ENCODE peak calls at places on chromosome 2, in eight cellular contexts. P is H54, D is heart left ventricle, W is body of pancreas, I is transverse colon, K is HepG2, Y is A549, N is Peyer's patch. M is an unnamed sample.

GRCh38 chr2:43609304-43609883 is 13.6 kb upstream of the THADA start:
- DNase-seq in I (peak), D (no peak), Y (peak), K (peak), N (peak), W (peak), P (no peak), M (peak)

GRCh38 chr2:36696533-36696932 is at the start of gene VIT:
- DNase-seq in K (no peak), Y (no peak), N (no peak), W (no peak), I (no peak), P (no peak), D (no peak), M (no peak)

GRCh38 chr2:186201371-186201770 is 284.7 kb upstream of the ZC3H15 start:
- DNase-seq in K (no peak), Y (no peak), P (no peak), I (no peak), D (no peak), N (no peak), W (no peak), M (peak)

GRCh38 chr2:183348492-183348891 is 224.2 kb downstream of the NUP35 start:
- DNase-seq in K (no peak), I (no peak), N (no peak), P (no peak), D (no peak), Y (no peak), W (no peak), M (no peak)

GRCh38 chr2:37026050-37026449 is 58.1 kb downstream of the HEATR5B start:
- DNase-seq in D (no peak), N (no peak), W (no peak), I (no peak), Y (no peak), P (no peak), K (peak), M (peak)

GRCh38 chr2:37718515-37719161 is 47.2 kb upstream of the CDC42EP3 start:
- DNase-seq in K (no peak), N (no peak), P (no peak), Y (no peak), W (no peak), I (no peak), D (no peak), M (peak)

GRCh38 chr2:57906152-57906732 is 140.4 kb upstream of the VRK2 start:
- DNase-seq in K (peak), N (no peak), W (no peak), P (no peak), Y (peak), D (no peak), I (no peak), M (peak)

GRCh38 chr2:49286045-49286444 is 131.7 kb upstream of the FSHR start:
- DNase-seq in D (no peak), N (no peak), I (no peak), P (no peak), W (no peak), K (no peak), Y (no peak), M (no peak)

GRCh38 chr2:239240480-239240881 is 160.3 kb downstream of the HDAC4 start:
- DNase-seq in W (peak), I (peak), K (no peak), Y (no peak), P (no peak), D (peak), N (peak), M (no peak)

GRCh38 chr2:60483400-60483799 is 70.1 kb downstream of the BCL11A start:
- DNase-seq in Y (no peak), I (no peak), P (no peak), D (no peak), N (no peak), K (no peak), W (no peak), M (no peak)

GRCh38 chr2:38375711-38376345 is 1.2 kb downstream of the ATL2 start:
- DNase-seq in P (no peak), N (peak), D (peak), Y (no peak), W (peak), I (no peak), K (no peak), M (no peak)

GRCh38 chr2:237694423-237695194 is 67.2 kb downstream of the LRRFIP1 start:
- DNase-seq in D (peak), P (no peak), W (no peak), Y (no peak), I (no peak), N (peak), K (no peak), M (no peak)

GRCh38 chr2:237693281-237694039 is 66.1 kb downstream of the LRRFIP1 start:
- DNase-seq in I (peak), P (no peak), Y (peak), D (no peak), N (peak), K (peak), W (no peak), M (peak)

GRCh38 chr2:237696471-237696870 is 69.1 kb downstream of the LRRFIP1 start:
- DNase-seq in I (no peak), P (no peak), W (no peak), K (no peak), N (peak), Y (no peak), D (peak), M (peak)

GRCh38 chr2:237697586-237698337 is 70.4 kb downstream of the LRRFIP1 start:
- DNase-seq in P (no peak), K (no peak), W (no peak), I (no peak), Y (no peak), N (peak), D (no peak), M (no peak)

DNA sequence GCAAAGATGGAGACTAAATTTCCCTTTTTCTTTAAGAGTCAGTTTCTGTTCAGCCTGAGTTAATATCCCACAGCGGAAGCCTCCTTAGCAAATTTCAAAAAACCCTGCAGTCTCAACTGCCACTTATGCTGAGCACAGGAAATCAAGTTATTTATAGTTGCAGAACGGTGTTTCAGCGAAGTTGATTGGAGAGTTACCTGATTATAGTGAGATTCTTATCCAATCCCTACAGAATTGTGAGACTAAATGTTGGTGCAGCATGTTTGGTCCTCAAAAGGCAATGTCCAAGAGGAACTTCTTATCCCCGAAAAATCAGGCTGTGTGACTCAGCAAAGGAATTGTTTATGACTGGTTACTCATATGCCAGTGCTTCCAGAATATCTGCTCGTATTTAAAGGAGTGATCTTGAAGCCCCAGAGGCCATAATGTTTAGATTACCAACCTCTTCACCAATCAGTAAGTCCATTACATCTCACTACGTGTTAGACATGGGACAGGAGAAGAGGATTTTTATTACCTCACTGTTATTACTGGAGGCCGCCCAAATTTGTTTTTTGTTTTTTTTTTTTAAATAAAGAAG is 67.9 kb downstream of the LRRFIP1 start:
- DNase-seq in K (no peak), Y (peak), W (no peak), I (no peak), P (peak), D (no peak), N (peak), M (peak)
- TF ChIP-seq POLR2A in K (no peak), Y (no peak), W (no peak), I (no peak), P (no peak), D (peak), N (no peak), M (no peak)

GRCh38 chr2:10675126-10675525 is 14.6 kb downstream of the NOL10 start:
- DNase-seq in W (no peak), P (no peak), Y (no peak), K (no peak), N (no peak), I (no peak), D (no peak), M (no peak)

GRCh38 chr2:10680214-10680613 is 9.6 kb downstream of the NOL10 start:
- DNase-seq in W (no peak), N (no peak), D (no peak), I (no peak), Y (no peak), K (no peak), P (no peak), M (no peak)

GRCh38 chr2:10680957-10681356 is 8.8 kb downstream of the NOL10 start:
- DNase-seq in N (no peak), D (no peak), K (no peak), P (no peak), W (no peak), I (no peak), Y (no peak), M (no peak)

GRCh38 chr2:10678225-10678624 is 11.6 kb downstream of the NOL10 start:
- DNase-seq in W (no peak), D (no peak), K (no peak), I (no peak), P (no peak), Y (peak), N (no peak), M (no peak)
- TF ChIP-seq POLR2A in W (no peak), D (no peak), K (no peak), I (no peak), P (no peak), Y (no peak), N (no peak), M (no peak)

DNA sequence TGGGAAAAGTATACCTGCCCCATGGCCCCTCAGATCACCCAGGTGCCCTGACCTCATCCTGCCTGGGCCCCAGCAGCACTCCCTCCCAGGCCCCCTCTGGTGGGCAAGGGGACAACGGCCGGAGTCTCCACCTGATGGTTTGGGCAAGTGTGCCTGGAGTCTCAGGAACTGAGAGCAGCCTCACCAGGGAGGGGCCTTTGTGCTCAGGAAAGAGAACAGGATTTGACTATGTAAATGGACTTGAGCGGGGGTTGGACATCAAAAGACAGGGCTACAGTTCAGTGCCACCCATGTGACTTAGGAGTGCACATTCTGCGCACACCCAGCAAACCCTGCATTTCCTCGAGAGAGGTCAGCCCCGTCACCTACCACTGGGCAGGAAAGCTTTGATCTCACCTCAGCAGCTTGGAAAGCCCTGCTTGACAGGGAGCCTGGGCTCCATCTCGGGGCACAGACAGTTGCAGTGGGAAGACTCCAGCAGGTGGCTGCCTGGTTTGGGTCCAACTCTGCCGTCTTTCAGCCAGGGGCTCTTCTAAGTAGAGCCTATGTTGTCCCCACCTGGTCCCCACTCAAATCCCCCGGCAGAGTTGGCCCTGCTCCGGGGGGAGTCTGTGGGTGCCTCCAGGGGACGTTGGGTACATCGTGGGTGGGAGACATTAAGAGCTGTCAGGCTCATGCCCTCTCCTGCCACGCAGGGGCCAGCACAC is 3.3 kb downstream of the INPP5D start:
- DNase-seq in I (peak), K (peak), N (peak), D (no peak), P (no peak), Y (peak), W (no peak), M (peak)
- TF ChIP-seq POLR2A in I (no peak), K (no peak), N (no peak), D (no peak), P (no peak), Y (no peak), W (no peak), M (no peak)

GRCh38 chr2:117854610-117855009 is 40.1 kb downstream of the DDX18 start:
- DNase-seq in D (no peak), K (no peak), W (no peak), Y (no peak), I (no peak), N (no peak), P (no peak), M (no peak)
- TF ChIP-seq POLR2A in D (no peak), K (no peak), W (no peak), Y (no peak), I (no peak), N (no peak), P (no peak), M (no peak)